ENCODE peak calls at places on chromosomes 1 and 21, in nine cellular contexts. X is endodermal cell, Q is A549, S is upper lobe of right lung, H is HCT116, D is GM12864, M is SK-N-SH, G is BE2C, F is esophagus squamous epithelium. Y is an unnamed sample.

GRCh38 chr1:77900687-77901293 is 12.4 kb downstream of the NEXN start:
- DNase-seq in D (peak), S (no peak), G (peak), F (no peak), Q (peak), X (peak), H (peak), M (peak), Y (peak)

GRCh38 chr1:218377143-218377660 is 32.1 kb downstream of the TGFB2 start:
- DNase-seq in Q (peak), F (no peak), G (no peak), S (no peak), X (no peak), H (peak), M (no peak), D (no peak), Y (peak)

GRCh38 chr1:209416009-209416408 is 167.5 kb upstream of the CAMK1G start:
- DNase-seq in D (no peak), H (no peak), F (no peak), X (no peak), M (no peak), S (no peak), G (no peak), Q (peak), Y (peak)

GRCh38 chr1:207838156-207839082 is 72.5 kb downstream of the CD34 start:
- DNase-seq in G (no peak), X (no peak), D (no peak), S (no peak), Q (no peak), M (no peak), H (no peak), F (no peak), Y (no peak)

GRCh38 chr1:217620814-217621213 is 10.1 kb downstream of the GPATCH2 start:
- DNase-seq in M (no peak), D (peak), X (no peak), Q (no peak), F (no peak), S (no peak), G (no peak), H (no peak), Y (no peak)

GRCh38 chr1:97920275-97920831 is 481 bp downstream of the DPYD start:
- DNase-seq in X (no peak), D (no peak), F (no peak), H (no peak), M (no peak), S (no peak), Q (peak), G (no peak), Y (no peak)

GRCh38 chr1:27672750-27673112 is 739 bp upstream of the IFI6 start:
- DNase-seq in G (no peak), M (no peak), D (no peak), Q (no peak), H (no peak), X (no peak), F (no peak), S (no peak), Y (no peak)

GRCh38 chr1:21775985-21776562 is 6.9 kb downstream of the USP48 start:
- DNase-seq in F (no peak), D (no peak), M (no peak), G (no peak), Q (peak), X (no peak), H (no peak), S (no peak), Y (no peak)

GRCh38 chr1:966603-967295 is 467 bp downstream of the PLEKHN1 start:
- DNase-seq in S (peak), Q (peak), M (no peak), G (peak), X (peak), H (no peak), F (no peak), D (no peak), Y (no peak)

GRCh38 chr1:206668351-206668750 is 16.4 kb upstream of the MAPKAPK2 start:
- DNase-seq in F (no peak), H (no peak), G (no peak), D (no peak), Q (no peak), X (no peak), M (no peak), S (no peak), Y (no peak)

GRCh38 chr1:243354511-243355153 is 98.8 kb downstream of the SDCCAG8 start:
- DNase-seq in H (no peak), G (no peak), F (no peak), D (no peak), Q (no peak), M (no peak), X (no peak), S (no peak), Y (no peak)
- H3K4me3 ChIP-seq in H (no peak), G (no peak), F (no peak), D (no peak), Q (no peak), M (no peak), X (no peak), S (peak), Y (peak)

DNA sequence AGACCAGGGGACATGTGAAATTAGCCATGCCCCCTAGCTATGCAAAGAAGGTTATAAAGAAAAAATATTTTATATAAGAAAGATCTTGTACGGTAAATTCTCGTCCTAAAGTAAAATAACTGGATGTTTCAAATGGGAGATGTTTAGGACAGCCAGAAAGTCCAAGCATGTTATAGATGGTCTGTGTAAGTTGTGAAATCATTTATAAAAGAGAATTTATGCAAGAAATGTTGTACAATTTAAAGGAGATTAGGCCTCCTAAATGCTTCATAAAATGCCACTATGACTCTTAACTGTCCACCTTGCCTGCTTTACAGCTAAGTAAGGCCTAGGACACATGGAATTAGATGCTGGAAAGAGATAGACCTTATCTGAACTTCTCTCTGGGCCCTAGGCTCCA is 118.1 kb upstream of the POGK start:
- DNase-seq in Q (peak), H (peak), F (no peak), S (no peak), D (no peak), M (no peak), X (no peak), G (no peak), Y (no peak)
- TF ChIP-seq CTCF in Q (no peak), H (no peak), F (no peak), S (no peak), D (no peak), M (no peak), X (no peak), G (no peak), Y (no peak)

GRCh38 chr1:93613895-93614294 is 67.7 kb downstream of the BCAR3 start:
- DNase-seq in F (no peak), G (no peak), X (peak), M (no peak), Q (no peak), D (no peak), S (no peak), H (no peak), Y (no peak)

GRCh38 chr1:93612510-93612909 is 69.1 kb downstream of the BCAR3 start:
- DNase-seq in X (peak), F (no peak), G (no peak), M (no peak), D (no peak), Q (no peak), H (no peak), S (no peak), Y (no peak)

GRCh38 chr1:93609536-93609935 is 72.1 kb downstream of the BCAR3 start:
- DNase-seq in M (no peak), F (no peak), G (no peak), S (no peak), D (no peak), H (no peak), Q (no peak), X (peak), Y (no peak)

GRCh38 chr1:93614550-93615200 is 67.0 kb downstream of the BCAR3 start:
- DNase-seq in X (peak), Q (no peak), F (no peak), G (no peak), D (no peak), M (no peak), H (no peak), S (no peak), Y (no peak)

DNA sequence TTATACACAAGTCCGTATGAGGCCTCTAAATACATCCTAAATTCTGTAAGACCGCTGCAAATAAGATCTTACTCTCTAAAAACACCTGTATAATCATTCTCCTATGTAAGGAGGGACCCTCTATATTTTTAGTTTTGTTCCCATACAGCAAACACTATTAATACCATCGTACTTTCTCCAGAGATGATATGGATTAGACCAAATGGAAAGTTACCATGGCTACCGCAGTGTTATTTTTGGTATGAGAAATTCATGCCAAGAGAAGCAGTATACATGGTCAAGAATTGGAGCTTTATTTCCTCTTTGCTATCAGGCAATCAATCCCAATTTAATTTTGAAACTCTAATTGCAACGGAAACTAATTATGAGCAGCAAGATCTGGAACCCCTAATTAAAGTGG is 70.0 kb downstream of the BCAR3 start:
- DNase-seq in G (no peak), M (no peak), X (no peak), S (no peak), F (no peak), H (no peak), Q (no peak), D (no peak), Y (no peak)
- H3K4me3 ChIP-seq in G (no peak), M (no peak), X (no peak), S (no peak), F (no peak), H (no peak), Q (no peak), D (no peak), Y (no peak)

GRCh38 chr21:41024341-41025056 is 143.5 kb upstream of the BACE2 start:
- DNase-seq in G (no peak), H (no peak), X (no peak), Q (no peak), S (no peak), D (no peak), F (no peak), M (no peak), Y (no peak)
- TF ChIP-seq CTCF in G (no peak), H (no peak), X (no peak), Q (no peak), S (no peak), D (no peak), F (no peak), M (no peak), Y (no peak)

GRCh38 chr1:118984990-118985608 is 3.0 kb downstream of the TBX15 start:
- DNase-seq in D (no peak), X (peak), F (no peak), G (no peak), S (no peak), H (no peak), Q (no peak), M (peak), Y (no peak)

GRCh38 chr1:118984086-118984989 is 3.8 kb downstream of the TBX15 start:
- DNase-seq in Q (no peak), F (no peak), D (no peak), H (no peak), M (peak), S (no peak), G (no peak), X (peak), Y (no peak)

GRCh38 chr1:118982281-118982680 is 5.9 kb downstream of the TBX15 start:
- DNase-seq in M (peak), S (no peak), Q (no peak), X (no peak), F (no peak), D (no peak), H (no peak), G (no peak), Y (no peak)

GRCh38 chr1:118982816-118983557 is 5.2 kb downstream of the TBX15 start:
- DNase-seq in X (no peak), F (no peak), D (no peak), H (no peak), Q (no peak), G (no peak), S (no peak), M (peak), Y (no peak)

GRCh38 chr1:118983558-118984021 is 4.6 kb downstream of the TBX15 start:
- DNase-seq in F (no peak), X (peak), Q (no peak), G (no peak), D (no peak), H (no peak), M (peak), S (no peak), Y (no peak)
- H3K4me3 ChIP-seq in F (no peak), X (no peak), Q (no peak), G (no peak), D (no peak), H (no peak), M (no peak), S (no peak), Y (no peak)

GRCh38 chr1:154989195-154989860 is 4.1 kb upstream of the LENEP start:
- DNase-seq in Q (no peak), D (no peak), M (no peak), X (no peak), S (no peak), F (no peak), H (no peak), G (no peak), Y (no peak)

GRCh38 chr1:154987326-154987725 is 4.2 kb downstream of the FLAD1 start:
- DNase-seq in X (no peak), M (no peak), Q (no peak), D (no peak), H (no peak), G (no peak), S (peak), F (no peak), Y (no peak)

GRCh38 chr1:154988053-154988954 is 5.1 kb upstream of the LENEP start:
- DNase-seq in H (no peak), X (no peak), D (no peak), G (no peak), S (no peak), M (no peak), Q (no peak), F (no peak), Y (no peak)

GRCh38 chr1:154982897-154983648 is at the start of gene FLAD1:
- DNase-seq in F (peak), S (peak), M (peak), G (peak), X (peak), D (peak), Q (peak), H (peak), Y (peak)

GRCh38 chr1:154983776-154984466 is 777 bp downstream of the FLAD1 start:
- DNase-seq in M (no peak), S (peak), D (no peak), H (no peak), X (no peak), F (no peak), G (no peak), Q (no peak), Y (no peak)
- TF ChIP-seq CTCF in M (no peak), S (no peak), D (no peak), H (no peak), X (no peak), F (no peak), G (no peak), Q (no peak), Y (no peak)

GRCh38 chr1:52680353-52680752 is 17.8 kb downstream of the COA7 start:
- DNase-seq in F (no peak), G (no peak), Q (no peak), D (no peak), S (no peak), M (no peak), H (no peak), X (no peak), Y (no peak)
- H3K4me3 ChIP-seq in F (no peak), G (no peak), Q (no peak), D (no peak), S (no peak), M (no peak), H (no peak), X (no peak), Y (no peak)

Y was measured in epithelial cell of proximal tubule.